ENCODE peak calls at places on chromosome 13, in five cellular contexts. One of them, this sample, is unnamed.

GRCh38 chr13:63381078-63381859 is 1965.6 kb upstream of the PCDH20 start:
- DNase-seq in H1: no peak
- DNase-seq in astrocyte: peak; percentile 39
- DNase-seq in mammary epithelial cell: peak; percentile 0
- DNase-seq in endothelial cell of umbilical vein: peak; percentile 21
- DNase-seq in this sample: no peak

GRCh38 chr13:44362394-44363040 is 11.1 kb upstream of the SERP2 start:
- DNase-seq in H1: no peak
- DNase-seq in astrocyte: peak; percentile 30
- DNase-seq in mammary epithelial cell: no peak
- DNase-seq in endothelial cell of umbilical vein: peak; percentile 53
- DNase-seq in this sample: no peak

GRCh38 chr13:112580912-112581311 is 7.0 kb downstream of the TUBGCP3 start:
- DNase-seq in H1: no peak
- DNase-seq in astrocyte: no peak
- DNase-seq in mammary epithelial cell: no peak
- DNase-seq in endothelial cell of umbilical vein: no peak
- DNase-seq in this sample: no peak

GRCh38 chr13:36919833-36920611 is at the start of gene SMAD9:
- DNase-seq in H1: peak; percentile 68
- DNase-seq in astrocyte: peak; percentile 41
- DNase-seq in mammary epithelial cell: peak; percentile 30
- DNase-seq in endothelial cell of umbilical vein: peak; percentile 58
- DNase-seq in this sample: peak; percentile 92

GRCh38 chr13:49292742-49293498 is 45.2 kb downstream of the CDADC1 start:
- DNase-seq in H1: no peak
- DNase-seq in astrocyte: peak; percentile 76
- DNase-seq in mammary epithelial cell: no peak
- DNase-seq in endothelial cell of umbilical vein: peak; percentile 75
- DNase-seq in this sample: peak; percentile 74

GRCh38 chr13:99275093-99275469 is 16.9 kb upstream of the GPR18 start:
- DNase-seq in H1: no peak
- DNase-seq in astrocyte: peak; percentile 89
- DNase-seq in mammary epithelial cell: peak; percentile 72
- DNase-seq in endothelial cell of umbilical vein: no peak
- DNase-seq in this sample: no peak

GRCh38 chr13:25252229-25252628 is 35.1 kb downstream of the MTMR6 start:
- DNase-seq in H1: no peak
- DNase-seq in astrocyte: no peak
- DNase-seq in mammary epithelial cell: no peak
- DNase-seq in endothelial cell of umbilical vein: no peak
- DNase-seq in this sample: no peak

GRCh38 chr13:77329133-77330008 is 2.5 kb upstream of the MYCBP2 start:
- DNase-seq in H1: peak; percentile 82
- DNase-seq in astrocyte: peak; percentile 99
- DNase-seq in mammary epithelial cell: peak; percentile 92
- DNase-seq in endothelial cell of umbilical vein: peak; percentile 94
- DNase-seq in this sample: peak; percentile 93

GRCh38 chr13:57630661-57631606 is 610 bp upstream of the PCDH17 start:
- DNase-seq in H1: peak; percentile 49
- DNase-seq in astrocyte: peak; percentile 79
- DNase-seq in mammary epithelial cell: peak; percentile 23
- DNase-seq in endothelial cell of umbilical vein: peak; percentile 50
- DNase-seq in this sample: peak; percentile 35

GRCh38 chr13:95494082-95494681 is 58.3 kb upstream of the CLDN10 start:
- DNase-seq in H1: no peak
- DNase-seq in astrocyte: peak; percentile 46
- DNase-seq in mammary epithelial cell: peak; percentile 65
- DNase-seq in endothelial cell of umbilical vein: peak; percentile 85
- DNase-seq in this sample: peak; percentile 66

GRCh38 chr13:77298403-77298802 is 28.5 kb downstream of the MYCBP2 start:
- DNase-seq in H1: no peak
- DNase-seq in astrocyte: no peak
- DNase-seq in mammary epithelial cell: no peak
- DNase-seq in endothelial cell of umbilical vein: no peak
- DNase-seq in this sample: no peak

GRCh38 chr13:44573790-44574465 is 2.2 kb downstream of the TSC22D1 start:
- DNase-seq in H1: no peak
- DNase-seq in astrocyte: peak; percentile 76
- DNase-seq in mammary epithelial cell: peak; percentile 28
- DNase-seq in endothelial cell of umbilical vein: peak; percentile 16
- DNase-seq in this sample: peak; percentile 51

GRCh38 chr13:72174549-72174948 is 307.5 kb upstream of the DACH1 start:
- DNase-seq in H1: no peak
- DNase-seq in astrocyte: no peak
- DNase-seq in mammary epithelial cell: no peak
- DNase-seq in endothelial cell of umbilical vein: no peak
- DNase-seq in this sample: peak; percentile 7

DNA sequence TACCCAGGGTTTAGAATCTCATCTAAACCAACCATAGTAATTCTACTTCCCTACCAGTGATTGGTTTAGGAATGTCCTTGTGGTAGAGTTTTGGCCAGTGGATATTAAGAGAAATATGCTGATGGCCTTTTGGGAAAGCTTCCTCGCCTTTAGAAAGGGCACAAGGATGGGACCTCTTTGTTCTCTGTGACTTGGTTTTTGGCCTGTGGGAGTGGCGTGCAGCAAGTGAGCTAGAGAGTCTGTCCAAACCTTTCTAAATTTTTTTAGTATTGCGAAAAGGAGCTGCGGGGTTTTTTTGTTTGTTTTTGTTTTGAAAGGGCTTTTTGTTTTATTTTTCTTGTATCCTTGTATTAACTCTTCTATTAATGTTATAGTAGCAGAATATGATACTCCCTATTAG is 20.6 kb downstream of the USPL1 start:
- DNase-seq in H1: no peak
- DNase-seq in astrocyte: no peak
- DNase-seq in mammary epithelial cell: no peak
- DNase-seq in endothelial cell of umbilical vein: no peak
- DNase-seq in this sample: no peak
- H4K20me1 ChIP-seq in H1: no peaks in the 10 kb centered on the region
- H4K20me1 ChIP-seq in astrocyte: peaks cover 67% of the 10 kb centered on the region
- H4K20me1 ChIP-seq in mammary epithelial cell: no peaks in the 10 kb centered on the region
- H4K20me1 ChIP-seq in endothelial cell of umbilical vein: peaks cover 2% of the 10 kb centered on the region
- H4K20me1 ChIP-seq in this sample: no peaks in the 10 kb centered on the region

DNA sequence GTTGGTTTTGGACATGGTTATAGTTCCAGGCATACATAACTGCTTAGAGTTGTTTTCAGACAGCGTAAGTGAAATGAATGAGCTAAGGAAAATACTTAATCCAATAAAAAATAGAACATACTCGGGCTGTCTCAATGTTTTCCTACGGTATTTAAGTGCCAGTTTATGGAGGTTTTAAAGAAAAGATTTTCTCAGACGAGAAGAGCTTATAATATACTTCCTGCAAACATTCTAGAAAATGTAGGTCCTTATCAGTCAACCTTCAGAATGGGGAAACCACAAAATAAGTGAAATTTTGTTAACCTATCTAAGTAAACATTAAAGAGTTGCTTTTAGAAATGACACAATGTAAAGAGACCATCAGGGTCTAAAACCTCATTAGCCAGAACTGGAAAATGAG is 12.1 kb downstream of the MIR17HG start:
- DNase-seq in H1: no peak
- DNase-seq in astrocyte: no peak
- DNase-seq in mammary epithelial cell: no peak
- DNase-seq in endothelial cell of umbilical vein: no peak
- DNase-seq in this sample: no peak
- H4K20me1 ChIP-seq in H1: peaks cover 7% of the 10 kb centered on the region
- H4K20me1 ChIP-seq in astrocyte: peaks cover 39% of the 10 kb centered on the region
- H4K20me1 ChIP-seq in mammary epithelial cell: no peaks in the 10 kb centered on the region
- H4K20me1 ChIP-seq in endothelial cell of umbilical vein: peaks cover 10% of the 10 kb centered on the region
- H4K20me1 ChIP-seq in this sample: peaks cover 4% of the 10 kb centered on the region

GRCh38 chr13:21060063-21060826 is 1.1 kb downstream of the LATS2 start:
- DNase-seq in H1: peak; percentile 62
- DNase-seq in astrocyte: peak; percentile 38
- DNase-seq in mammary epithelial cell: peak; percentile 34
- DNase-seq in endothelial cell of umbilical vein: peak; percentile 42
- DNase-seq in this sample: peak; percentile 72
- H4K20me1 ChIP-seq in H1: peaks cover 30% of the 10 kb centered on the region
- H4K20me1 ChIP-seq in astrocyte: peaks cover 49% of the 10 kb centered on the region
- H4K20me1 ChIP-seq in mammary epithelial cell: no peaks in the 10 kb centered on the region
- H4K20me1 ChIP-seq in endothelial cell of umbilical vein: peaks cover 10% of the 10 kb centered on the region
- H4K20me1 ChIP-seq in this sample: peaks cover 47% of the 10 kb centered on the region

DNA sequence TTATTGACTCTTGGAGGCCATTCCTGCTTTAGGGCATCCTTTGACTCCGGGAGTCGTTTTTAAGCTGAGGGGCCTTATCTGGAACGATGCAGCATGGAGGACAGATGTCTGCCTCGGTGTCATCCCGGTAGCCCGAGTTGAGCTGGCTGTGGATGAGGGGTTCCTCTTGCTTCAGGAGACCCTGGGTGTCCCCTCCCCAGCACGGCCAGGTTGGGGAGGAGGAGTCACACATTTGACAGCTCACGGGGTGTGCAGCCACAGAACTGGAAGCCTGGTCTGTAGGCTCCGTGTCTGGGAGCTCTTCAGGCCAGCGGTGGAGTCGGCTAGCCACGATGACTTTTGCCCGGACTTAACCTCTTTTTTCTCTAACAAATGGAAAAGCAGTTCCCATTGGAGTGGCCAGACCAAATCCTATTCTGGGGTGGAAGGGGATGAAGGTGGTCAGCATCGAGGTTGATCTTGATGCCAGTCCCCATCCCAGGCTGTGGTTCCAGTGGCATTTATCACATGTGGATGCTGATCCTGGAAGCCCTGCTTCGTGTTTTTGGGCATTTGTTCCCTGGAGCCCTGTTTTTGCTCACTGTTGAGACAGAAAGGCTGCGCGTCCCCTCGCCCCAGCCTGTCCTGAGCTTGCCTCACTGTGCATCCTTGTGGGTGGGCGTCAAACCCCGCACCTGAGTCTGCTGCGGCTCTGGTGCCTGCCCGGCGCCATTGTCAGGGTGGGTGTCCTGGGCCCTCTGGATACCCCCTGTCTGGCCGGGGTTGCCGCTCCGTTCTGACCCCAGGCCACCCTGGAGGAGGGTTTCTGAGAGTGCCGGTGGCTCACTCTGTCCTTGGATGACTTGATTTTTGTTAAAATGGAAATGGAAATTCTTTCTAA is 12.0 kb downstream of the TFDP1 start:
- DNase-seq in H1: no peak
- DNase-seq in astrocyte: no peak
- DNase-seq in mammary epithelial cell: no peak
- DNase-seq in endothelial cell of umbilical vein: no peak
- DNase-seq in this sample: no peak
- H4K20me1 ChIP-seq in H1: peaks cover 12% of the 10 kb centered on the region
- H4K20me1 ChIP-seq in astrocyte: peaks cover 85% of the 10 kb centered on the region
- H4K20me1 ChIP-seq in mammary epithelial cell: peaks cover 15% of the 10 kb centered on the region
- H4K20me1 ChIP-seq in endothelial cell of umbilical vein: no peaks in the 10 kb centered on the region
- H4K20me1 ChIP-seq in this sample: peaks cover 16% of the 10 kb centered on the region

GRCh38 chr13:40598599-40598998 is 67.8 kb downstream of the FOXO1 start:
- DNase-seq in H1: no peak
- DNase-seq in astrocyte: peak; percentile 26
- DNase-seq in mammary epithelial cell: no peak
- DNase-seq in endothelial cell of umbilical vein: no peak
- DNase-seq in this sample: no peak

GRCh38 chr13:40599146-40599545 is 67.3 kb downstream of the FOXO1 start:
- DNase-seq in H1: no peak
- DNase-seq in astrocyte: no peak
- DNase-seq in mammary epithelial cell: no peak
- DNase-seq in endothelial cell of umbilical vein: no peak
- DNase-seq in this sample: no peak

GRCh38 chr13:40597735-40598365 is 68.6 kb downstream of the FOXO1 start:
- DNase-seq in H1: no peak
- DNase-seq in astrocyte: no peak
- DNase-seq in mammary epithelial cell: peak; percentile 44
- DNase-seq in endothelial cell of umbilical vein: no peak
- DNase-seq in this sample: no peak

GRCh38 chr13:40595693-40596092 is 70.7 kb downstream of the FOXO1 start:
- DNase-seq in H1: no peak
- DNase-seq in astrocyte: peak; percentile 18
- DNase-seq in mammary epithelial cell: peak; percentile 26
- DNase-seq in endothelial cell of umbilical vein: no peak
- DNase-seq in this sample: peak; percentile 13

DNA sequence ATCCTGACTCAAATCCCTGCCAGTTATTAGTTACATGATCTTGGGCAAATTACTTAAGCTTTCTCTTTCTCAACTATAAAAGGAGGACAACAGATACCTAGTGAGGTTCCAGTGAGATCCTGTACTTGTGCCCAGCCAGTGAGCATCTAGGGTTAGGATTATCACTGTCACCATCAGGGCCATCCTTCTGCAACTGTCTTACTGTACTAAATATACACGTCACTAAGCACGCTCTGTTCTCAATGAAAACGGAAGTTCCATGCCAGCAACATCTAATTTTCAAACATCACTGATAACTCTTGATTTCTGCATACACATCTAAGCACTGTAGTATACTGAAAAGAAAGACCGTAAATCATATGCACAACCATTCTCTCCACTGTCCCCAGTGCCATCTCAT is 70.0 kb downstream of the FOXO1 start:
- DNase-seq in H1: no peak
- DNase-seq in astrocyte: no peak
- DNase-seq in mammary epithelial cell: no peak
- DNase-seq in endothelial cell of umbilical vein: no peak
- DNase-seq in this sample: no peak
- H4K20me1 ChIP-seq in H1: peaks cover 38% of the 10 kb centered on the region
- H4K20me1 ChIP-seq in astrocyte: peaks cover 19% of the 10 kb centered on the region
- H4K20me1 ChIP-seq in mammary epithelial cell: no peaks in the 10 kb centered on the region
- H4K20me1 ChIP-seq in endothelial cell of umbilical vein: peaks cover 3% of the 10 kb centered on the region
- H4K20me1 ChIP-seq in this sample: peaks cover 6% of the 10 kb centered on the region

GRCh38 chr13:27619711-27620376 is 485 bp downstream of the LNX2 start:
- DNase-seq in H1: no peak
- DNase-seq in astrocyte: peak; percentile 11
- DNase-seq in mammary epithelial cell: no peak
- DNase-seq in endothelial cell of umbilical vein: peak; percentile 56
- DNase-seq in this sample: no peak
- H4K20me1 ChIP-seq in H1: peaks cover 10% of the 10 kb centered on the region
- H4K20me1 ChIP-seq in astrocyte: peaks cover 60% of the 10 kb centered on the region
- H4K20me1 ChIP-seq in mammary epithelial cell: no peaks in the 10 kb centered on the region
- H4K20me1 ChIP-seq in endothelial cell of umbilical vein: peaks cover 7% of the 10 kb centered on the region
- H4K20me1 ChIP-seq in this sample: peaks cover 41% of the 10 kb centered on the region

DNA sequence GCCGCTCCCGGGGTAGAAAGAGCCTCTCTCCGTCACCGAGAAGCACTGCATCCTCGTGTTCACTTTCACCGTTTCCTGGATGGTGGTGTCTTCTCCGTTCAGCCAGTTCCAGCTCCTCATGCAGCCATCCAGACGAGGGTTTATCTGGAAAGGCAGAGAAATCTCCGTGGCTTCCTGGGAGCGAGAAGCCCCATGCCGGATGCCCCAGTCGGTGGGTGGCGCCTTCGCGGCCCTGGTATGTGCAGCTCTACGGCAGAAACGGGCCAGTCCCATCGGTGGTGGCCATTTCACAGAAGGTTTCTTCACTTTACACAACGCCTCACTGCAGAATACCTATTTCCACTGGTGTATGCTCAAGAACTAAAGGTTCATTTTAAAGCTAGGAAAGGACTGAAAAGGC is 36.9 kb downstream of the GAS6 start:
- DNase-seq in H1: no peak
- DNase-seq in astrocyte: no peak
- DNase-seq in mammary epithelial cell: no peak
- DNase-seq in endothelial cell of umbilical vein: no peak
- DNase-seq in this sample: no peak
- H4K20me1 ChIP-seq in H1: no peaks in the 10 kb centered on the region
- H4K20me1 ChIP-seq in astrocyte: peaks cover 14% of the 10 kb centered on the region
- H4K20me1 ChIP-seq in mammary epithelial cell: no peaks in the 10 kb centered on the region
- H4K20me1 ChIP-seq in endothelial cell of umbilical vein: no peaks in the 10 kb centered on the region
- H4K20me1 ChIP-seq in this sample: no peaks in the 10 kb centered on the region